ENCODE peak calls at places on chromosomes 1 and 21, in nine cellular contexts. One of them, this sample, is unnamed. For H3K4me1 and H3K36me3, the result is how much of the 10 kb centered on the place peaks cover.

GRCh38 chr1:209858561-209859103 is 30.9 kb downstream of the UTP25 start:
- DNase-seq in left lung: no peak
- DNase-seq in thyroid gland: no peak
- DNase-seq in spleen: no peak
- DNase-seq in GM23248: no peak
- DNase-seq in PC-3: no peak
- DNase-seq in Peyer's patch: no peak
- DNase-seq in endothelial cell of umbilical vein: no peak
- DNase-seq in ovary: no peak
- DNase-seq in this sample: no peak

GRCh38 chr1:170284425-170284824 is 138.7 kb downstream of the NTMT2 start:
- DNase-seq in left lung: no peak
- DNase-seq in thyroid gland: no peak
- DNase-seq in spleen: no peak
- DNase-seq in GM23248: no peak
- DNase-seq in PC-3: no peak
- DNase-seq in Peyer's patch: no peak
- DNase-seq in endothelial cell of umbilical vein: no peak
- DNase-seq in ovary: no peak
- DNase-seq in this sample: no peak

GRCh38 chr1:238653693-238654321 is 732.6 kb upstream of the CHRM3 start:
- DNase-seq in left lung: no peak
- DNase-seq in thyroid gland: no peak
- DNase-seq in spleen: no peak
- DNase-seq in GM23248: peak
- DNase-seq in PC-3: peak
- DNase-seq in Peyer's patch: no peak
- DNase-seq in endothelial cell of umbilical vein: no peak
- DNase-seq in ovary: no peak
- DNase-seq in this sample: no peak

GRCh38 chr1:1361982-1362423 is 3.6 kb upstream of the MXRA8 start:
- DNase-seq in left lung: no peak
- DNase-seq in thyroid gland: no peak
- DNase-seq in spleen: peak
- DNase-seq in GM23248: peak
- DNase-seq in PC-3: no peak
- DNase-seq in Peyer's patch: no peak
- DNase-seq in endothelial cell of umbilical vein: no peak
- DNase-seq in ovary: peak
- DNase-seq in this sample: peak

GRCh38 chr1:183218039-183218618 is 32.1 kb downstream of the LAMC2 start:
- DNase-seq in left lung: no peak
- DNase-seq in thyroid gland: peak
- DNase-seq in spleen: no peak
- DNase-seq in GM23248: no peak
- DNase-seq in PC-3: no peak
- DNase-seq in Peyer's patch: no peak
- DNase-seq in endothelial cell of umbilical vein: no peak
- DNase-seq in ovary: no peak
- DNase-seq in this sample: peak

GRCh38 chr1:70361727-70362413 is 7.3 kb upstream of the ANKRD13C start:
- DNase-seq in left lung: no peak
- DNase-seq in thyroid gland: no peak
- DNase-seq in spleen: no peak
- DNase-seq in GM23248: peak
- DNase-seq in PC-3: peak
- DNase-seq in Peyer's patch: no peak
- DNase-seq in endothelial cell of umbilical vein: peak
- DNase-seq in ovary: no peak
- DNase-seq in this sample: no peak

GRCh38 chr1:11690669-11691301 is 725 bp upstream of the DRAXIN start:
- DNase-seq in left lung: no peak
- DNase-seq in thyroid gland: no peak
- DNase-seq in spleen: no peak
- DNase-seq in GM23248: no peak
- DNase-seq in PC-3: no peak
- DNase-seq in Peyer's patch: no peak
- DNase-seq in endothelial cell of umbilical vein: no peak
- DNase-seq in ovary: no peak
- DNase-seq in this sample: peak

GRCh38 chr1:203342192-203342940 is 8.6 kb downstream of the FMOD start:
- DNase-seq in left lung: no peak
- DNase-seq in thyroid gland: peak
- DNase-seq in spleen: no peak
- DNase-seq in GM23248: peak
- DNase-seq in PC-3: peak
- DNase-seq in Peyer's patch: peak
- DNase-seq in endothelial cell of umbilical vein: peak
- DNase-seq in ovary: peak
- DNase-seq in this sample: peak

GRCh38 chr1:162663589-162664030 is 31.3 kb downstream of the DDR2 start:
- DNase-seq in left lung: peak
- DNase-seq in thyroid gland: peak
- DNase-seq in spleen: no peak
- DNase-seq in GM23248: peak
- DNase-seq in PC-3: peak
- DNase-seq in Peyer's patch: no peak
- DNase-seq in endothelial cell of umbilical vein: peak
- DNase-seq in ovary: no peak
- DNase-seq in this sample: no peak

GRCh38 chr21:42461881-42462877 is 33.8 kb downstream of the RSPH1 start:
- DNase-seq in left lung: no peak
- DNase-seq in thyroid gland: no peak
- DNase-seq in spleen: no peak
- DNase-seq in GM23248: no peak
- DNase-seq in PC-3: no peak
- DNase-seq in Peyer's patch: no peak
- DNase-seq in endothelial cell of umbilical vein: no peak
- DNase-seq in ovary: no peak
- DNase-seq in this sample: no peak

GRCh38 chr1:113046569-113046968 is 26.4 kb upstream of the LRIG2 start:
- DNase-seq in left lung: no peak
- DNase-seq in thyroid gland: no peak
- DNase-seq in spleen: no peak
- DNase-seq in GM23248: no peak
- DNase-seq in PC-3: no peak
- DNase-seq in Peyer's patch: no peak
- DNase-seq in endothelial cell of umbilical vein: no peak
- DNase-seq in ovary: no peak
- DNase-seq in this sample: no peak

GRCh38 chr1:172821609-172822274 is 162.8 kb downstream of the FASLG start:
- DNase-seq in left lung: no peak
- DNase-seq in thyroid gland: no peak
- DNase-seq in spleen: no peak
- DNase-seq in GM23248: peak
- DNase-seq in PC-3: peak
- DNase-seq in Peyer's patch: no peak
- DNase-seq in endothelial cell of umbilical vein: no peak
- DNase-seq in ovary: no peak
- DNase-seq in this sample: no peak

GRCh38 chr1:94846286-94846685 is 26.1 kb downstream of the SLC44A3 start:
- DNase-seq in left lung: no peak
- DNase-seq in thyroid gland: no peak
- DNase-seq in spleen: no peak
- DNase-seq in GM23248: no peak
- DNase-seq in PC-3: no peak
- DNase-seq in Peyer's patch: no peak
- DNase-seq in endothelial cell of umbilical vein: no peak
- DNase-seq in ovary: no peak
- DNase-seq in this sample: no peak

GRCh38 chr1:168535536-168535935 is 8.3 kb downstream of the XCL2 start:
- DNase-seq in left lung: no peak
- DNase-seq in thyroid gland: no peak
- DNase-seq in spleen: no peak
- DNase-seq in GM23248: no peak
- DNase-seq in PC-3: no peak
- DNase-seq in Peyer's patch: no peak
- DNase-seq in endothelial cell of umbilical vein: no peak
- DNase-seq in ovary: no peak
- DNase-seq in this sample: no peak

GRCh38 chr1:214587165-214587564 is 15.8 kb upstream of the CENPF start:
- DNase-seq in left lung: no peak
- DNase-seq in thyroid gland: no peak
- DNase-seq in spleen: no peak
- DNase-seq in GM23248: no peak
- DNase-seq in PC-3: no peak
- DNase-seq in Peyer's patch: no peak
- DNase-seq in endothelial cell of umbilical vein: no peak
- DNase-seq in ovary: no peak
- DNase-seq in this sample: no peak

GRCh38 chr21:37764696-37765095 is 151.6 kb downstream of the KCNJ6 start:
- DNase-seq in left lung: no peak
- DNase-seq in thyroid gland: no peak
- DNase-seq in spleen: no peak
- DNase-seq in GM23248: no peak
- DNase-seq in PC-3: no peak
- DNase-seq in Peyer's patch: no peak
- DNase-seq in endothelial cell of umbilical vein: no peak
- DNase-seq in ovary: no peak
- DNase-seq in this sample: no peak
- H3K4me1 ChIP-seq in left lung: under half
- H3K4me1 ChIP-seq in thyroid gland: under half
- H3K4me1 ChIP-seq in spleen: under half
- H3K4me1 ChIP-seq in GM23248: under half
- H3K4me1 ChIP-seq in PC-3: under half
- H3K4me1 ChIP-seq in Peyer's patch: under half
- H3K4me1 ChIP-seq in endothelial cell of umbilical vein: under half
- H3K4me1 ChIP-seq in ovary: under half
- H3K4me1 ChIP-seq in this sample: under half

GRCh38 chr21:46213620-46214286 is 14.8 kb downstream of the LSS start:
- DNase-seq in left lung: no peak
- DNase-seq in thyroid gland: no peak
- DNase-seq in spleen: peak
- DNase-seq in GM23248: no peak
- DNase-seq in PC-3: no peak
- DNase-seq in Peyer's patch: no peak
- DNase-seq in endothelial cell of umbilical vein: no peak
- DNase-seq in ovary: peak
- DNase-seq in this sample: no peak

GRCh38 chr21:46215436-46216131 is 13.0 kb downstream of the LSS start:
- DNase-seq in left lung: no peak
- DNase-seq in thyroid gland: no peak
- DNase-seq in spleen: peak
- DNase-seq in GM23248: no peak
- DNase-seq in PC-3: no peak
- DNase-seq in Peyer's patch: no peak
- DNase-seq in endothelial cell of umbilical vein: no peak
- DNase-seq in ovary: peak
- DNase-seq in this sample: no peak

GRCh38 chr21:46217511-46218196 is 10.9 kb downstream of the LSS start:
- DNase-seq in left lung: no peak
- DNase-seq in thyroid gland: no peak
- DNase-seq in spleen: peak
- DNase-seq in GM23248: no peak
- DNase-seq in PC-3: no peak
- DNase-seq in Peyer's patch: no peak
- DNase-seq in endothelial cell of umbilical vein: no peak
- DNase-seq in ovary: peak
- DNase-seq in this sample: no peak

GRCh38 chr21:46214478-46215340 is 13.9 kb downstream of the LSS start:
- DNase-seq in left lung: no peak
- DNase-seq in thyroid gland: no peak
- DNase-seq in spleen: peak
- DNase-seq in GM23248: no peak
- DNase-seq in PC-3: no peak
- DNase-seq in Peyer's patch: no peak
- DNase-seq in endothelial cell of umbilical vein: no peak
- DNase-seq in ovary: peak
- DNase-seq in this sample: no peak

GRCh38 chr21:46216132-46216747 is 12.3 kb downstream of the LSS start:
- DNase-seq in left lung: no peak
- DNase-seq in thyroid gland: no peak
- DNase-seq in spleen: peak
- DNase-seq in GM23248: no peak
- DNase-seq in PC-3: no peak
- DNase-seq in Peyer's patch: no peak
- DNase-seq in endothelial cell of umbilical vein: no peak
- DNase-seq in ovary: peak
- DNase-seq in this sample: no peak
- H3K36me3 ChIP-seq in left lung: under half
- H3K36me3 ChIP-seq in thyroid gland: under half
- H3K36me3 ChIP-seq in spleen: under half
- H3K36me3 ChIP-seq in GM23248: under half
- H3K36me3 ChIP-seq in PC-3: under half
- H3K36me3 ChIP-seq in Peyer's patch: under half
- H3K36me3 ChIP-seq in endothelial cell of umbilical vein: under half
- H3K36me3 ChIP-seq in ovary: under half
- H3K36me3 ChIP-seq in this sample: under half

GRCh38 chr1:66349277-66349676 is 184.7 kb upstream of the SGIP1 start:
- DNase-seq in left lung: no peak
- DNase-seq in thyroid gland: no peak
- DNase-seq in spleen: no peak
- DNase-seq in GM23248: peak
- DNase-seq in PC-3: peak
- DNase-seq in Peyer's patch: no peak
- DNase-seq in endothelial cell of umbilical vein: peak
- DNase-seq in ovary: no peak
- DNase-seq in this sample: no peak

GRCh38 chr1:66352783-66353182 is 181.2 kb upstream of the SGIP1 start:
- DNase-seq in left lung: no peak
- DNase-seq in thyroid gland: no peak
- DNase-seq in spleen: no peak
- DNase-seq in GM23248: peak
- DNase-seq in PC-3: no peak
- DNase-seq in Peyer's patch: no peak
- DNase-seq in endothelial cell of umbilical vein: no peak
- DNase-seq in ovary: no peak
- DNase-seq in this sample: no peak

GRCh38 chr1:66351474-66351873 is 182.5 kb upstream of the SGIP1 start:
- DNase-seq in left lung: no peak
- DNase-seq in thyroid gland: no peak
- DNase-seq in spleen: no peak
- DNase-seq in GM23248: peak
- DNase-seq in PC-3: no peak
- DNase-seq in Peyer's patch: no peak
- DNase-seq in endothelial cell of umbilical vein: peak
- DNase-seq in ovary: no peak
- DNase-seq in this sample: no peak

GRCh38 chr1:66351913-66352312 is 182.0 kb upstream of the SGIP1 start:
- DNase-seq in left lung: no peak
- DNase-seq in thyroid gland: no peak
- DNase-seq in spleen: no peak
- DNase-seq in GM23248: peak
- DNase-seq in PC-3: no peak
- DNase-seq in Peyer's patch: no peak
- DNase-seq in endothelial cell of umbilical vein: no peak
- DNase-seq in ovary: no peak
- DNase-seq in this sample: no peak

GRCh38 chr1:66350001-66350547 is 183.9 kb upstream of the SGIP1 start:
- DNase-seq in left lung: no peak
- DNase-seq in thyroid gland: no peak
- DNase-seq in spleen: peak
- DNase-seq in GM23248: peak
- DNase-seq in PC-3: peak
- DNase-seq in Peyer's patch: peak
- DNase-seq in endothelial cell of umbilical vein: peak
- DNase-seq in ovary: no peak
- DNase-seq in this sample: peak
- H3K4me1 ChIP-seq in left lung: half or more
- H3K4me1 ChIP-seq in thyroid gland: under half
- H3K4me1 ChIP-seq in spleen: half or more
- H3K4me1 ChIP-seq in GM23248: half or more
- H3K4me1 ChIP-seq in PC-3: under half
- H3K4me1 ChIP-seq in Peyer's patch: under half
- H3K4me1 ChIP-seq in endothelial cell of umbilical vein: half or more
- H3K4me1 ChIP-seq in ovary: under half
- H3K4me1 ChIP-seq in this sample: under half

GRCh38 chr21:46119565-46120271 is 21.8 kb downstream of the COL6A2 start:
- DNase-seq in left lung: peak
- DNase-seq in thyroid gland: no peak
- DNase-seq in spleen: peak
- DNase-seq in GM23248: no peak
- DNase-seq in PC-3: no peak
- DNase-seq in Peyer's patch: no peak
- DNase-seq in endothelial cell of umbilical vein: no peak
- DNase-seq in ovary: peak
- DNase-seq in this sample: peak
- H3K36me3 ChIP-seq in left lung: under half
- H3K36me3 ChIP-seq in thyroid gland: under half
- H3K36me3 ChIP-seq in spleen: under half
- H3K36me3 ChIP-seq in GM23248: under half
- H3K36me3 ChIP-seq in PC-3: half or more
- H3K36me3 ChIP-seq in Peyer's patch: under half
- H3K36me3 ChIP-seq in endothelial cell of umbilical vein: under half
- H3K36me3 ChIP-seq in ovary: under half
- H3K36me3 ChIP-seq in this sample: under half